ENCODE peak calls at places on chromosomes 12 and 14, in four cellular contexts. One of them, this sample, is unnamed.

GRCh38 chr14:34220921-34221320 is 241.1 kb downstream of the SPTSSA start:
- DNase-seq in HepG2: no peak
- DNase-seq in NT2/D1: no peak
- DNase-seq in H1: no peak
- DNase-seq in this sample: no peak

GRCh38 chr12:2057041-2057792 is 4.4 kb downstream of the CACNA1C start:
- DNase-seq in NT2/D1: peak; percentile 98
- DNase-seq in HepG2: peak; percentile 56
- DNase-seq in H1: peak; percentile 73
- DNase-seq in this sample: peak; percentile 68

GRCh38 chr14:25394356-25394755 is 344.4 kb upstream of the STXBP6 start:
- DNase-seq in HepG2: no peak
- DNase-seq in NT2/D1: no peak
- DNase-seq in H1: no peak
- DNase-seq in this sample: no peak

GRCh38 chr12:121494093-121494787 is 86.6 kb downstream of the KDM2B start:
- DNase-seq in HepG2: no peak
- DNase-seq in NT2/D1: peak; percentile 44
- DNase-seq in H1: peak; percentile 33
- DNase-seq in this sample: peak; percentile 61

GRCh38 chr12:124767075-124767821 is 96.4 kb downstream of the SCARB1 start:
- DNase-seq in HepG2: peak; percentile 62
- DNase-seq in NT2/D1: peak; percentile 69
- DNase-seq in H1: no peak
- DNase-seq in this sample: peak; percentile 92

GRCh38 chr12:12586879-12587675 is 24.4 kb upstream of the DUSP16 start:
- DNase-seq in H1: no peak
- DNase-seq in NT2/D1: no peak
- DNase-seq in HepG2: no peak
- DNase-seq in this sample: no peak

GRCh38 chr12:54265364-54265812 is 14.5 kb downstream of the CBX5 start:
- DNase-seq in NT2/D1: no peak
- DNase-seq in H1: no peak
- DNase-seq in HepG2: no peak
- DNase-seq in this sample: no peak

GRCh38 chr12:6635375-6635855 is 344 bp downstream of the LPAR5 start:
- DNase-seq in H1: no peak
- DNase-seq in NT2/D1: no peak
- DNase-seq in HepG2: no peak
- DNase-seq in this sample: no peak

GRCh38 chr14:104223101-104223809 is 84.9 kb downstream of the KIF26A start:
- DNase-seq in NT2/D1: no peak
- DNase-seq in H1: no peak
- DNase-seq in HepG2: no peak
- DNase-seq in this sample: no peak

GRCh38 chr12:21323736-21324135 is 11.0 kb downstream of the SLCO1A2 start:
- DNase-seq in NT2/D1: peak; percentile 63
- DNase-seq in HepG2: no peak
- DNase-seq in H1: no peak
- DNase-seq in this sample: no peak

GRCh38 chr14:104303705-104304425 is 165.5 kb downstream of the KIF26A start:
- DNase-seq in NT2/D1: no peak
- DNase-seq in HepG2: no peak
- DNase-seq in H1: no peak
- DNase-seq in this sample: no peak

GRCh38 chr14:50667491-50668007 is 557 bp downstream of the SAV1 start:
- DNase-seq in NT2/D1: no peak
- DNase-seq in H1: no peak
- DNase-seq in HepG2: no peak
- DNase-seq in this sample: peak; percentile 19

GRCh38 chr12:67442347-67442841 is 173.2 kb downstream of the CAND1 start:
- DNase-seq in HepG2: no peak
- DNase-seq in H1: no peak
- DNase-seq in NT2/D1: no peak
- DNase-seq in this sample: peak; percentile 23

GRCh38 chr12:6754406-6754805 is 1.5 kb upstream of the MLF2 start:
- DNase-seq in NT2/D1: no peak
- DNase-seq in H1: no peak
- DNase-seq in HepG2: no peak
- DNase-seq in this sample: no peak

GRCh38 chr14:52950898-52951729 is at the start of gene FERMT2:
- DNase-seq in HepG2: peak; percentile 79
- DNase-seq in NT2/D1: peak; percentile 68
- DNase-seq in H1: no peak
- DNase-seq in this sample: peak; percentile 86

GRCh38 chr14:55514819-55515470 is 65.1 kb upstream of the KTN1 start:
- DNase-seq in NT2/D1: no peak
- DNase-seq in H1: no peak
- DNase-seq in HepG2: no peak
- DNase-seq in this sample: no peak

GRCh38 chr12:123242083-123242904 is 9.1 kb downstream of the MTRFR start:
- DNase-seq in H1: no peak
- DNase-seq in HepG2: no peak
- DNase-seq in NT2/D1: no peak
- DNase-seq in this sample: no peak

GRCh38 chr12:109446-109845 is 42.9 kb downstream of the IQSEC3 start:
- DNase-seq in H1: no peak
- DNase-seq in HepG2: no peak
- DNase-seq in NT2/D1: no peak
- DNase-seq in this sample: no peak

GRCh38 chr12:83827193-83827592 is 1085.4 kb downstream of the SLC6A15 start:
- DNase-seq in HepG2: no peak
- DNase-seq in H1: no peak
- DNase-seq in NT2/D1: no peak
- DNase-seq in this sample: no peak

GRCh38 chr12:46124848-46125619 is 134.7 kb upstream of the SCAF11 start:
- DNase-seq in NT2/D1: peak; percentile 52
- DNase-seq in HepG2: peak; percentile 59
- DNase-seq in H1: no peak
- DNase-seq in this sample: peak; percentile 60

GRCh38 chr12:32091696-32092095 is 15.0 kb upstream of the BICD1 start:
- DNase-seq in H1: no peak
- DNase-seq in NT2/D1: no peak
- DNase-seq in HepG2: no peak
- DNase-seq in this sample: no peak

GRCh38 chr12:47993491-47993890 is 10.8 kb downstream of the COL2A1 start:
- DNase-seq in NT2/D1: no peak
- DNase-seq in H1: no peak
- DNase-seq in HepG2: no peak
- DNase-seq in this sample: no peak

GRCh38 chr12:46024099-46024498 is 33.7 kb upstream of the SCAF11 start:
- DNase-seq in NT2/D1: no peak
- DNase-seq in HepG2: no peak
- DNase-seq in H1: no peak
- DNase-seq in this sample: no peak

GRCh38 chr12:6229823-6230222 is 29.6 kb downstream of the CD9 start:
- DNase-seq in H1: no peak
- DNase-seq in HepG2: peak; percentile 32
- DNase-seq in NT2/D1: no peak
- DNase-seq in this sample: no peak

GRCh38 chr14:56592746-56593544 is 13.3 kb downstream of the TMEM260 start:
- DNase-seq in H1: no peak
- DNase-seq in HepG2: peak; percentile 17
- DNase-seq in NT2/D1: no peak
- DNase-seq in this sample: no peak

GRCh38 chr14:56590535-56590951 is 10.9 kb downstream of the TMEM260 start:
- DNase-seq in NT2/D1: no peak
- DNase-seq in HepG2: no peak
- DNase-seq in H1: no peak
- DNase-seq in this sample: peak; percentile 55

GRCh38 chr14:56598519-56598918 is 18.9 kb downstream of the TMEM260 start:
- DNase-seq in H1: no peak
- DNase-seq in HepG2: no peak
- DNase-seq in NT2/D1: no peak
- DNase-seq in this sample: no peak

DNA sequence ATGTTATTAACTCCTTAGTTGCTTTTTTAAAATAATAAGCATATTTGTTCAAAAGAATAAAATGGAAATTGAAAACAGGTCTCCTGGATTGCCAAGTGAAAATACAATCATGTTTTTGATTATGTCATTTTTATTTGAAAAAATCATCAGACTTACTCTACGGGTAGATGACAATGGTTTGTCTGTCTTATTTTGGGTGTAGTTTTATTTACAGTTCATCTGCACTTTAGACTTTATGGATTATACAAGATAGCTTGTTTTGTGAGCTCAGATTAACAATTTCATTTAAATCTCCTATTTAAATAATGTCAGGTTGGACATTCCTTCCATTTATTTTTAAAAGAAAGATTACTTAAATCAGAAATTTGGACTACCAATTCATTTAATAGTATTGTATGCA is 14.8 kb downstream of the TMEM260 start:
- DNase-seq in H1: no peak
- DNase-seq in NT2/D1: no peak
- DNase-seq in HepG2: peak; percentile 51
- DNase-seq in this sample: no peak
- TF ChIP-seq SUZ12 in H1: no peak
- TF ChIP-seq SUZ12 in NT2/D1: no peak
- TF ChIP-seq SUZ12 in HepG2: no peak
- TF ChIP-seq SUZ12 in this sample: no peak

GRCh38 chr14:40072175-40072574 is 639.9 kb upstream of the FBXO33 start:
- DNase-seq in NT2/D1: no peak
- DNase-seq in H1: no peak
- DNase-seq in HepG2: no peak
- DNase-seq in this sample: no peak
- TF ChIP-seq SUZ12 in NT2/D1: no peak
- TF ChIP-seq SUZ12 in H1: no peak
- TF ChIP-seq SUZ12 in HepG2: no peak
- TF ChIP-seq SUZ12 in this sample: no peak

GRCh38 chr12:129161511-129161910 is 308.2 kb downstream of the GLT1D1 start:
- DNase-seq in NT2/D1: no peak
- DNase-seq in HepG2: no peak
- DNase-seq in H1: no peak
- DNase-seq in this sample: no peak
- TF ChIP-seq SUZ12 in NT2/D1: no peak
- TF ChIP-seq SUZ12 in HepG2: no peak
- TF ChIP-seq SUZ12 in H1: no peak
- TF ChIP-seq SUZ12 in this sample: no peak

GRCh38 chr12:14643247-14643646 is 53.2 kb downstream of the GUCY2C start:
- DNase-seq in NT2/D1: no peak
- DNase-seq in H1: no peak
- DNase-seq in HepG2: no peak
- DNase-seq in this sample: no peak
- TF ChIP-seq SUZ12 in NT2/D1: no peak
- TF ChIP-seq SUZ12 in H1: no peak
- TF ChIP-seq SUZ12 in HepG2: no peak
- TF ChIP-seq SUZ12 in this sample: no peak

DNA sequence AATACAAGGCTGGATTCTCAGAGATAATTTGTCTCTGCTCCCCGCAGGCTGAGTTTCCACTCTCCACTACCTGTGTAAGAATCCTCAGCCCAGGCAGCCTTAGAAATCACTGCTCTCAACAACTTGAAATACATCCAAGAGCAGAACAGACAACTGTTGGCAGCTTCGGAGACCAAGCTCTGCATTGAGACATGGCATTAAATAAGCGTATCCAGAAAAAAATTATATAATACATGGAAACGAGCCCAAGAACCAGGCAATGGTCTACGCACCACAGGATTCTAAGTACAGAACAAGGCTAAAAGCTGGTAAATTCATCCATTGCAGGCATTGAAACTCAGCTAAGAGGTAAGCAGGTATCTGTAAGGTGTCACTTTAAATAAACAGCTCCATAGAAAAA is 165.5 kb upstream of the DIO3 start:
- DNase-seq in NT2/D1: no peak
- DNase-seq in HepG2: no peak
- DNase-seq in H1: no peak
- DNase-seq in this sample: no peak
- TF ChIP-seq SUZ12 in NT2/D1: no peak
- TF ChIP-seq SUZ12 in HepG2: no peak
- TF ChIP-seq SUZ12 in H1: no peak
- TF ChIP-seq SUZ12 in this sample: no peak

This sample was measured in HEK293T.